ENCODE peak calls at places on chromosomes 3 and 15, in five cellular contexts. G is WTC11, I is NCI-H460, C is cardiac muscle cell, Z is K562. K is an unnamed sample.

GRCh38 chr15:98501192-98501591 is 147.1 kb upstream of the IGF1R start:
- DNase-seq in G (no peak), I (no peak), C (no peak), Z (no peak), K (no peak)

GRCh38 chr3:70992131-70992530 is 591.4 kb downstream of the FOXP1 start:
- DNase-seq in G (no peak), I (no peak), C (no peak), Z (no peak), K (no peak)

GRCh38 chr15:79418693-79419279 is 13.3 kb upstream of the MINAR1 start:
- DNase-seq in G (no peak), I (no peak), C (no peak), Z (no peak), K (no peak)

GRCh38 chr3:10547841-10548783 is 42.7 kb upstream of the ATP2B2 start:
- DNase-seq in G (no peak), I (no peak), C (no peak), Z (no peak), K (no peak)

GRCh38 chr3:33046521-33046920 is 50.4 kb downstream of the GLB1 start:
- DNase-seq in G (no peak), I (no peak), C (no peak), Z (no peak), K (no peak)

GRCh38 chr15:62163397-62163796 is 1.7 kb downstream of the C2CD4B start:
- DNase-seq in G (no peak), I (no peak), C (no peak), Z (no peak), K (no peak)

GRCh38 chr3:42031808-42032475 is 59.2 kb upstream of the TRAK1 start:
- DNase-seq in G (no peak), I (no peak), C (peak), Z (no peak), K (no peak)

GRCh38 chr15:82048809-82049208 is 3.0 kb upstream of the MEX3B start:
- DNase-seq in G (no peak), I (no peak), C (no peak), Z (no peak), K (no peak)

GRCh38 chr3:17300441-17300840 is 415.7 kb downstream of the PLCL2 start:
- DNase-seq in G (no peak), I (no peak), C (no peak), Z (no peak), K (no peak)

GRCh38 chr3:150170843-150171513 is 200.3 kb upstream of the PFN2 start:
- DNase-seq in G (no peak), I (no peak), C (no peak), Z (no peak), K (no peak)

GRCh38 chr3:194782767-194783404 is 97.2 kb downstream of the FAM43A start:
- DNase-seq in G (no peak), I (no peak), C (no peak), Z (no peak), K (no peak)

GRCh38 chr3:36312351-36312750 is 68.0 kb upstream of the STAC start:
- DNase-seq in G (no peak), I (no peak), C (no peak), Z (no peak), K (no peak)

GRCh38 chr3:101780661-101781060 is 1.6 kb downstream of the NXPE3 start:
- DNase-seq in G (no peak), I (peak), C (no peak), Z (peak), K (peak)

GRCh38 chr3:42180901-42181300 is 85.1 kb downstream of the CCK start:
- DNase-seq in G (no peak), I (no peak), C (no peak), Z (no peak), K (no peak)

GRCh38 chr15:101059381-101060341 is 140.5 kb downstream of the LRRK1 start:
- DNase-seq in G (no peak), I (no peak), C (no peak), Z (no peak), K (no peak)

GRCh38 chr15:85618956-85619491 is 175.7 kb downstream of the KLHL25 start:
- DNase-seq in G (peak), I (peak), C (peak), Z (no peak), K (no peak)

GRCh38 chr3:29169456-29169855 is 111.4 kb upstream of the RBMS3 start:
- DNase-seq in G (no peak), I (no peak), C (no peak), Z (no peak), K (no peak)

GRCh38 chr3:27590437-27591320 is 106.5 kb upstream of the SLC4A7 start:
- DNase-seq in G (no peak), I (no peak), C (no peak), Z (no peak), K (no peak)

GRCh38 chr15:80309769-80310384 is 57.9 kb upstream of the CTXND1 start:
- DNase-seq in G (peak), I (no peak), C (peak), Z (peak), K (no peak)

GRCh38 chr3:24254649-24255048 is 240.0 kb downstream of the THRB start:
- DNase-seq in G (no peak), I (no peak), C (no peak), Z (no peak), K (no peak)

GRCh38 chr3:163468531-163469335 is 1609.6 kb downstream of the SI start:
- DNase-seq in G (no peak), I (no peak), C (no peak), Z (no peak), K (no peak)

GRCh38 chr3:167882057-167882667 is 146.6 kb downstream of the SERPINI1 start:
- DNase-seq in G (no peak), I (peak), C (peak), Z (peak), K (peak)

GRCh38 chr3:117278424-117279190 is 569.0 kb downstream of the TUSC7 start:
- DNase-seq in G (no peak), I (peak), C (no peak), Z (no peak), K (no peak)

GRCh38 chr3:86995537-86995936 is 4.6 kb upstream of the VGLL3 start:
- DNase-seq in G (no peak), I (no peak), C (no peak), Z (peak), K (no peak)

GRCh38 chr3:42025388-42026138 is 63.7 kb upstream of the ULK4 start:
- DNase-seq in G (peak), I (peak), C (peak), Z (peak), K (peak)

GRCh38 chr3:10213156-10213792 is 35.0 kb upstream of the TATDN2 start:
- DNase-seq in G (no peak), I (no peak), C (no peak), Z (no peak), K (no peak)

GRCh38 chr15:63402498-63403253 is 21.0 kb upstream of the CA12 start:
- DNase-seq in G (no peak), I (peak), C (peak), Z (peak), K (peak)

K was measured in erythroblast.